ENCODE peak calls at places on chromosomes 16 and 17, in seven cellular contexts. R, S, Y, W, A, F and V are unnamed samples.
A peak's percentile ranks its signal among the peaks of the same experiment; 100 is the strongest.

GRCh38 chr17:34556384-34556783 is 23.0 kb upstream of the TMEM132E start:
- DNase-seq in W (no peak), F (peak; percentile 13), Y (no peak), R (peak; percentile 81), A (peak; percentile 13), S (peak; percentile 4), V (no peak)

GRCh38 chr16:77961811-77962210 is 60.5 kb upstream of the CLEC3A start:
- DNase-seq in F (no peak), Y (no peak), W (no peak), R (no peak), A (peak; percentile 35), S (no peak), V (no peak)

GRCh38 chr16:22346463-22346862 is 28.0 kb downstream of the CDR2 start:
- DNase-seq in S (no peak), A (no peak), F (no peak), W (no peak), Y (no peak), R (no peak), V (no peak)

GRCh38 chr16:46801428-46802049 is 29.4 kb downstream of the C16orf87 start:
- DNase-seq in Y (no peak), R (peak; percentile 39), S (peak; percentile 43), W (peak; percentile 43), F (peak; percentile 30), A (peak; percentile 18), V (peak; percentile 31)

GRCh38 chr17:79946352-79947231 is 89.1 kb downstream of the TBC1D16 start:
- DNase-seq in W (no peak), R (no peak), S (no peak), A (no peak), F (no peak), Y (no peak), V (no peak)

GRCh38 chr17:83179378-83179777 is 100.0 kb downstream of the METRNL start:
- DNase-seq in W (no peak), R (no peak), Y (no peak), A (no peak), S (no peak), F (peak; percentile 77), V (no peak)

GRCh38 chr16:15477802-15478201 is 43.4 kb downstream of the BMERB1 start:
- DNase-seq in S (no peak), A (no peak), W (no peak), F (no peak), Y (no peak), R (no peak), V (no peak)

GRCh38 chr16:81175325-81175891 is 63.1 kb upstream of the BCO1 start:
- DNase-seq in F (no peak), W (peak; percentile 46), S (peak; percentile 59), A (peak; percentile 33), Y (peak; percentile 30), R (no peak), V (peak; percentile 33)

GRCh38 chr16:88591577-88592021 is 21.4 kb downstream of the ZC3H18 start:
- DNase-seq in S (no peak), F (no peak), W (no peak), A (peak; percentile 98), Y (no peak), R (no peak), V (no peak)

GRCh38 chr16:80680839-80681238 is 123.6 kb downstream of the CDYL2 start:
- DNase-seq in A (no peak), Y (no peak), W (no peak), R (no peak), F (no peak), S (no peak), V (no peak)

GRCh38 chr17:55783684-55784245 is 32.9 kb downstream of the PCTP start:
- DNase-seq in Y (peak; percentile 57), F (peak; percentile 92), R (no peak), A (peak; percentile 75), W (peak; percentile 39), S (peak; percentile 69), V (peak; percentile 41)

GRCh38 chr16:57503366-57503765 is 17.1 kb upstream of the DOK4 start:
- DNase-seq in A (no peak), S (no peak), W (no peak), Y (no peak), F (no peak), R (no peak), V (no peak)

GRCh38 chr17:68733241-68734176 is 132.3 kb upstream of the FAM20A start:
- DNase-seq in A (peak; percentile 29), Y (no peak), W (peak; percentile 33), R (peak; percentile 35), S (no peak), F (peak; percentile 21), V (no peak)

GRCh38 chr17:46795379-46795952 is 23.0 kb downstream of the WNT3 start:
- DNase-seq in R (no peak), Y (no peak), W (no peak), F (no peak), S (peak; percentile 32), A (no peak), V (peak; percentile 86)

GRCh38 chr17:35423761-35424160 is 8.5 kb downstream of the SLFN12 start:
- DNase-seq in S (peak; percentile 31), R (no peak), W (peak; percentile 27), A (peak; percentile 17), Y (no peak), F (no peak), V (peak; percentile 23)

GRCh38 chr17:70478883-70479282 is 309.6 kb downstream of the KCNJ2 start:
- DNase-seq in R (no peak), W (peak; percentile 61), Y (no peak), F (no peak), A (peak; percentile 5), S (no peak), V (no peak)

GRCh38 chr16:11636172-11636721 is 32.0 kb upstream of the SNN start:
- DNase-seq in Y (no peak), S (no peak), F (no peak), R (peak; percentile 70), W (no peak), A (no peak), V (peak; percentile 75)

GRCh38 chr17:55215711-55216110 is 49.0 kb upstream of the HLF start:
- DNase-seq in Y (no peak), R (no peak), F (no peak), A (no peak), W (no peak), S (no peak), V (no peak)

GRCh38 chr16:51524555-51525373 is 373.7 kb upstream of the SALL1 start:
- DNase-seq in R (no peak), A (peak; percentile 88), S (peak; percentile 43), W (peak; percentile 79), Y (peak; percentile 34), F (peak; percentile 5), V (peak; percentile 81)

GRCh38 chr16:89040861-89041570 is 52.6 kb upstream of the ACSF3 start:
- DNase-seq in F (no peak), A (no peak), R (no peak), Y (no peak), S (no peak), W (no peak), V (no peak)

GRCh38 chr17:49819651-49820050 is 28.2 kb downstream of the TAC4 start:
- DNase-seq in A (no peak), F (no peak), Y (no peak), R (no peak), S (no peak), W (no peak), V (no peak)

GRCh38 chr17:68694791-68695485 is 93.8 kb upstream of the FAM20A start:
- DNase-seq in R (no peak), W (no peak), F (no peak), A (peak; percentile 57), Y (no peak), S (peak; percentile 11), V (no peak)

GRCh38 chr16:74372369-74372768 is 3.7 kb upstream of the NPIPB15 start:
- DNase-seq in F (no peak), Y (no peak), A (no peak), R (no peak), W (no peak), S (no peak), V (no peak)

GRCh38 chr17:40843242-40843641 is 20.8 kb upstream of the KRT10 start:
- DNase-seq in A (no peak), W (no peak), Y (no peak), F (no peak), S (no peak), R (no peak), V (no peak)

GRCh38 chr16:83137894-83138293 is 511.1 kb downstream of the CDH13 start:
- DNase-seq in W (no peak), F (no peak), S (no peak), R (no peak), Y (no peak), A (no peak), V (no peak)

GRCh38 chr16:914453-914852 is 56.3 kb downstream of the LMF1 start:
- DNase-seq in Y (no peak), W (peak; percentile 3), S (peak; percentile 1), R (no peak), A (peak; percentile 14), F (peak; percentile 23), V (peak; percentile 0)

GRCh38 chr17:7330099-7331015 is 1.2 kb upstream of the NEURL4 start:
- DNase-seq in F (peak; percentile 82), Y (peak; percentile 47), R (peak; percentile 92), S (peak; percentile 82), W (peak; percentile 72), A (peak; percentile 74), V (peak; percentile 81)

GRCh38 chr16:92431-93339 is 14.7 kb downstream of the MPG start:
- DNase-seq in Y (no peak), A (no peak), S (no peak), W (no peak), R (no peak), F (no peak), V (peak; percentile 59)

GRCh38 chr16:84548508-84548907 is 44.0 kb upstream of the MEAK7 start:
- DNase-seq in F (no peak), S (no peak), W (no peak), A (no peak), R (no peak), Y (no peak), V (no peak)

GRCh38 chr17:21278304-21279197 is 6.0 kb upstream of the MAP2K3 start:
- DNase-seq in R (no peak), W (no peak), Y (no peak), F (no peak), A (no peak), S (no peak), V (peak; percentile 55)

GRCh38 chr17:46150216-46150963 is 42.8 kb downstream of the KANSL1 start:
- DNase-seq in S (no peak), R (no peak), W (no peak), Y (no peak), F (peak; percentile 48), A (no peak), V (no peak)

GRCh38 chr16:56787185-56787584 is 57.3 kb downstream of the NUP93 start:
- DNase-seq in W (no peak), S (no peak), Y (no peak), A (no peak), R (peak; percentile 56), F (no peak), V (no peak)

GRCh38 chr16:79972053-79972704 is 371.6 kb upstream of the MAF start:
- DNase-seq in Y (no peak), R (no peak), S (no peak), F (no peak), A (peak; percentile 2), W (no peak), V (no peak)

GRCh38 chr16:450385-450784 is 24.9 kb downstream of the RAB11FIP3 start:
- DNase-seq in R (no peak), W (no peak), A (no peak), Y (no peak), S (no peak), F (no peak), V (no peak)

GRCh38 chr16:27097671-27098275 is 31.0 kb downstream of the C16orf82 start:
- DNase-seq in Y (peak; percentile 42), R (no peak), F (no peak), W (peak; percentile 69), S (peak; percentile 28), A (peak; percentile 88), V (peak; percentile 35)

GRCh38 chr17:79914813-79915740 is 75.8 kb upstream of the CBX4 start:
- DNase-seq in A (no peak), F (no peak), W (no peak), S (no peak), Y (no peak), R (no peak), V (no peak)

GRCh38 chr17:82589851-82590180 is 58.4 kb downstream of the WDR45B start:
- DNase-seq in Y (no peak), A (no peak), W (no peak), R (no peak), F (no peak), S (no peak), V (no peak)